ENCODE peak calls at places on chromosome 5, in ten cellular contexts. G is neural progenitor cell; C is aorta; S is tibial nerve; R is kidney; N is CD8-positive, alpha-beta T cell; Q is effector memory CD4-positive, alpha-beta T cell; E is stomach; F is GM23248; P is HepG2. D is an unnamed sample. For H3K4me1, the result is how much of the 10 kb centered on the place peaks cover.

GRCh38 chr5:124580925-124581821 is 165.3 kb downstream of the ZNF608 start:
- DNase-seq in S (no peak), C (no peak), R (no peak), Q (no peak), E (peak), P (peak), F (no peak), G (peak), N (no peak), D (no peak)

GRCh38 chr5:116778015-116778414 is 203.4 kb upstream of the SEMA6A start:
- DNase-seq in S (no peak), F (no peak), R (no peak), C (no peak), Q (no peak), E (no peak), N (no peak), G (peak), P (no peak), D (no peak)

GRCh38 chr5:19880859-19881436 is 107.1 kb downstream of the CDH18 start:
- DNase-seq in P (peak), G (peak), C (no peak), R (no peak), S (no peak), F (no peak), E (no peak), N (no peak), Q (no peak), D (no peak)

GRCh38 chr5:6780802-6781391 is 67.7 kb downstream of the TENT4A start:
- DNase-seq in E (no peak), Q (no peak), N (no peak), P (peak), R (no peak), G (no peak), C (no peak), F (no peak), S (no peak), D (no peak)

GRCh38 chr5:2752059-2752874 is 790 bp upstream of the IRX2 start:
- DNase-seq in E (peak), N (no peak), R (peak), P (no peak), S (no peak), C (no peak), Q (no peak), F (peak), G (peak), D (peak)

GRCh38 chr5:172858990-172859811 is 25.1 kb downstream of the ERGIC1 start:
- DNase-seq in C (peak), S (peak), E (peak), Q (no peak), P (peak), R (peak), N (no peak), F (peak), G (no peak), D (peak)

GRCh38 chr5:14684757-14685156 is 20.2 kb downstream of the OTULIN start:
- DNase-seq in G (no peak), R (no peak), Q (no peak), N (no peak), C (no peak), P (no peak), S (no peak), E (no peak), F (no peak), D (no peak)

GRCh38 chr5:151581347-151581746 is 9.8 kb downstream of the FAT2 start:
- DNase-seq in E (no peak), P (no peak), Q (no peak), N (no peak), R (no peak), G (no peak), F (no peak), C (no peak), S (no peak), D (no peak)

GRCh38 chr5:39080597-39081204 is 6.5 kb upstream of the RICTOR start:
- DNase-seq in S (peak), Q (no peak), N (no peak), P (peak), G (peak), E (peak), C (no peak), R (no peak), F (peak), D (peak)

GRCh38 chr5:117880932-117881331 is 1107.4 kb downstream of the DTWD2 start:
- DNase-seq in Q (no peak), E (no peak), F (no peak), N (no peak), P (no peak), S (no peak), G (no peak), C (no peak), R (no peak), D (no peak)

GRCh38 chr5:120293796-120294195 is 170.3 kb upstream of the PRR16 start:
- DNase-seq in C (no peak), S (no peak), N (no peak), E (no peak), F (peak), G (no peak), P (no peak), R (no peak), Q (no peak), D (no peak)

GRCh38 chr5:16578474-16578883 is 38.3 kb downstream of the RETREG1 start:
- DNase-seq in S (no peak), N (no peak), P (no peak), E (no peak), F (no peak), C (no peak), Q (no peak), R (no peak), G (no peak), D (no peak)

GRCh38 chr5:137595680-137596079 is 96.6 kb upstream of the SPOCK1 start:
- DNase-seq in Q (no peak), S (no peak), G (no peak), N (no peak), E (no peak), R (no peak), F (no peak), C (no peak), P (no peak), D (no peak)

GRCh38 chr5:149962040-149962439 is 1.5 kb downstream of the SLC26A2 start:
- DNase-seq in E (no peak), Q (no peak), P (peak), N (no peak), C (no peak), F (peak), R (no peak), G (peak), S (no peak), D (no peak)

GRCh38 chr5:106094836-106095235 is 1575.9 kb downstream of the EFNA5 start:
- DNase-seq in Q (no peak), E (no peak), N (no peak), F (no peak), S (no peak), G (no peak), R (no peak), P (no peak), C (no peak), D (no peak)

GRCh38 chr5:56410696-56411095 is 177.6 kb upstream of the ANKRD55 start:
- DNase-seq in C (no peak), R (no peak), E (no peak), S (no peak), N (no peak), Q (no peak), G (no peak), F (no peak), P (no peak), D (no peak)

GRCh38 chr5:173577817-173578216 is 38.6 kb downstream of the BOD1 start:
- DNase-seq in F (no peak), G (no peak), C (no peak), P (no peak), R (no peak), E (no peak), N (no peak), S (no peak), Q (no peak), D (no peak)

GRCh38 chr5:67301285-67301904 is 104.8 kb upstream of the CD180 start:
- DNase-seq in Q (no peak), N (no peak), F (peak), G (no peak), C (peak), S (peak), P (no peak), E (peak), R (peak), D (peak)

GRCh38 chr5:83313431-83313830 is 158.1 kb upstream of the VCAN start:
- DNase-seq in F (peak), N (no peak), S (no peak), R (no peak), C (no peak), E (no peak), P (no peak), Q (no peak), G (no peak), D (no peak)

GRCh38 chr5:103866169-103866568 is 303.6 kb upstream of the NUDT12 start:
- DNase-seq in R (no peak), G (no peak), N (no peak), F (peak), C (no peak), E (no peak), P (no peak), Q (no peak), S (no peak), D (no peak)

GRCh38 chr5:122458278-122458872 is 146.3 kb downstream of the SNCAIP start:
- DNase-seq in N (no peak), P (peak), E (no peak), Q (no peak), R (no peak), F (peak), C (no peak), G (peak), S (no peak), D (no peak)

GRCh38 chr5:147661576-147661975 is 121.0 kb downstream of the JAKMIP2 start:
- DNase-seq in E (no peak), P (no peak), S (no peak), N (no peak), Q (no peak), R (no peak), C (no peak), G (no peak), F (no peak), D (no peak)

GRCh38 chr5:93035194-93035593 is 545.8 kb downstream of the NR2F1-AS1 start:
- DNase-seq in P (no peak), S (no peak), C (no peak), R (no peak), G (no peak), N (no peak), E (no peak), F (no peak), Q (no peak), D (no peak)

DNA sequence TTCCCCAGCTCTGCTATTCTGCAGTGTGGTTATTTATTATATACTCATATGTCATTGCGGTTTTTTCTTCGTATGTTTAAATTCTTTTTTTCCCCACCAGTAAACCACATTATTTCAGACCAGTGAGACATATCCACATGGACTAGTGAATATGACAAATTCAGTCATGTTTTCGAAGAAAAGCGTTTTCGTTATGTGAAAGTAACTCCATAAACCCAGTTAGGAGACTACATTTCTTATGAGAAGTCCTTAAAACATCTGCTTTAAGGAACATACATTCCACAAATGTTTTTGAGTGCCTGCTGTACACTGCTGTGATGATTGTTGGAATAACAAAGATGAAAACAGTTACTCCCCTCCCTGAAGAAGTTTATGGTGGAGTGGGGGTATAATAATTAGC is 591.8 kb upstream of the CLINT1 start:
- DNase-seq in Q (no peak), C (no peak), R (no peak), F (no peak), E (no peak), P (no peak), N (no peak), G (no peak), S (no peak), D (no peak)
- H3K27ac ChIP-seq in Q (no peak), C (no peak), R (no peak), F (no peak), E (no peak), P (no peak), N (no peak), G (no peak), S (no peak), D (no peak)

GRCh38 chr5:157516016-157516415 is 56.0 kb downstream of the NIPAL4 start:
- DNase-seq in N (no peak), S (no peak), R (no peak), F (peak), Q (no peak), E (no peak), G (no peak), P (no peak), C (no peak), D (no peak)
- H3K4me1 ChIP-seq in N (under half), S (half or more), R (under half), F (under half), Q (under half), E (under half), G (under half), P (under half), C (under half), D (under half)

GRCh38 chr5:136053336-136054121 is 24.7 kb downstream of the TGFBI start:
- DNase-seq in N (no peak), G (no peak), S (peak), E (no peak), F (peak), Q (no peak), P (peak), C (peak), R (no peak), D (no peak)
- H3K27ac ChIP-seq in N (no peak), G (no peak), S (peak), E (peak), F (peak), Q (no peak), P (peak), C (peak), R (peak), D (no peak)

GRCh38 chr5:142472306-142472951 is 147.6 kb upstream of the SPRY4 start:
- DNase-seq in Q (peak), P (peak), S (no peak), E (no peak), R (no peak), N (peak), F (peak), C (no peak), G (no peak), D (no peak)
- H3K4me1 ChIP-seq in Q (under half), P (under half), S (under half), E (under half), R (under half), N (under half), F (under half), C (under half), G (under half), D (under half)

GRCh38 chr5:139650689-139651501 is 2.7 kb downstream of the CXXC5 start:
- DNase-seq in E (peak), G (peak), Q (no peak), P (peak), R (peak), C (peak), N (no peak), S (peak), F (peak), D (no peak)

GRCh38 chr5:139652788-139653241 is 4.7 kb downstream of the CXXC5 start:
- DNase-seq in E (no peak), S (no peak), R (no peak), F (peak), Q (no peak), N (no peak), C (no peak), G (no peak), P (no peak), D (no peak)

GRCh38 chr5:139651863-139652787 is 4.0 kb downstream of the CXXC5 start:
- DNase-seq in P (no peak), E (peak), G (peak), F (peak), C (peak), R (peak), S (peak), Q (peak), N (peak), D (peak)

GRCh38 chr5:139650031-139650688 is 2.0 kb downstream of the CXXC5 start:
- DNase-seq in Q (no peak), G (peak), S (no peak), F (peak), N (no peak), E (peak), P (no peak), C (peak), R (peak), D (no peak)

GRCh38 chr5:139651502-139651862 is 3.3 kb downstream of the CXXC5 start:
- DNase-seq in P (no peak), N (no peak), C (peak), G (peak), R (no peak), F (peak), Q (no peak), E (no peak), S (no peak), D (no peak)
- H3K27ac ChIP-seq in P (peak), N (no peak), C (no peak), G (no peak), R (peak), F (peak), Q (no peak), E (peak), S (peak), D (peak)

D was measured in lung.